ENCODE peak calls at places on chromosomes 13 and 19, in five cellular contexts. C is tibial nerve, X is A549, H is H1, E is transverse colon. P is an unnamed sample. For H3K4me1, the result is how much of the 10 kb centered on the place peaks cover.

GRCh38 chr13:68176486-68176885 is 946.4 kb upstream of the PCDH9 start:
- DNase-seq in C (no peak), H (no peak), E (no peak), X (no peak), P (no peak)

GRCh38 chr13:40439928-40440327 is 226.5 kb downstream of the FOXO1 start:
- DNase-seq in E (no peak), X (no peak), C (no peak), H (no peak), P (no peak)

GRCh38 chr19:6668696-6669095 is 1.3 kb downstream of the TNFSF14 start:
- DNase-seq in E (no peak), H (no peak), C (no peak), X (no peak), P (no peak)

GRCh38 chr19:36771275-36772231 is 1.1 kb downstream of the ZNF850 start:
- DNase-seq in E (peak), H (peak), X (no peak), C (no peak), P (peak)

GRCh38 chr13:97226788-97227627 is 4.9 kb downstream of the MBNL2 start:
- DNase-seq in H (no peak), E (peak), C (no peak), X (no peak), P (no peak)

GRCh38 chr19:50660083-50660366 is 10.8 kb downstream of the C19orf81 start:
- DNase-seq in C (no peak), E (no peak), H (no peak), X (no peak), P (no peak)

GRCh38 chr19:577439-578392 is 5.3 kb downstream of the BSG start:
- DNase-seq in H (no peak), E (no peak), C (no peak), X (no peak), P (no peak)

GRCh38 chr13:48068036-48068435 is 26.9 kb downstream of the MED4 start:
- DNase-seq in X (no peak), H (no peak), C (no peak), E (no peak), P (no peak)

GRCh38 chr13:83372786-83373185 is 509.5 kb downstream of the SLITRK1 start:
- DNase-seq in H (no peak), E (no peak), C (no peak), X (no peak), P (no peak)

GRCh38 chr13:78742659-78743058 is 83.7 kb upstream of the OBI1 start:
- DNase-seq in C (no peak), H (no peak), E (no peak), X (no peak), P (no peak)

GRCh38 chr19:8573316-8573715 is 3.9 kb downstream of the MYO1F start:
- DNase-seq in C (no peak), H (no peak), E (no peak), X (no peak), P (no peak)

GRCh38 chr19:53871448-53871847 is 3.8 kb downstream of the MYADM start:
- DNase-seq in X (no peak), H (no peak), E (no peak), C (no peak), P (no peak)

GRCh38 chr19:40026597-40026970 is 29.4 kb downstream of the ZNF780B start:
- DNase-seq in H (no peak), X (no peak), C (no peak), E (no peak), P (no peak)

GRCh38 chr19:48963371-48964204 is 1.5 kb upstream of the FTL start:
- DNase-seq in E (peak), X (peak), H (peak), C (peak), P (no peak)

GRCh38 chr13:49165798-49166752 is 54.1 kb upstream of the MLNR start:
- DNase-seq in H (no peak), X (no peak), E (no peak), C (no peak), P (no peak)

GRCh38 chr13:51559916-51560315 is 24.3 kb upstream of the WDFY2 start:
- DNase-seq in H (no peak), X (no peak), C (no peak), E (no peak), P (no peak)

GRCh38 chr19:46815833-46816627 is 27.6 kb upstream of the SLC1A5 start:
- DNase-seq in C (no peak), X (no peak), E (no peak), H (no peak), P (no peak)

GRCh38 chr19:31346660-31347059 is 2.6 kb downstream of the TSHZ3 start:
- DNase-seq in E (no peak), X (no peak), C (no peak), H (no peak), P (no peak)

GRCh38 chr13:108728370-108728769 is 99.0 kb downstream of the MYO16 start:
- DNase-seq in E (no peak), C (no peak), X (no peak), H (peak), P (no peak)

GRCh38 chr19:39083983-39084731 is at the start of gene ACP7:
- DNase-seq in C (no peak), H (no peak), X (no peak), E (no peak), P (no peak)

GRCh38 chr19:17105548-17105947 is 30.0 kb downstream of the MYO9B start:
- DNase-seq in H (no peak), X (no peak), E (no peak), C (no peak), P (no peak)

GRCh38 chr13:94121686-94122085 is 357.8 kb downstream of the DCT start:
- DNase-seq in H (no peak), C (no peak), X (no peak), E (no peak), P (no peak)

GRCh38 chr19:46624958-46625661 is at the start of gene PTGIR:
- DNase-seq in H (no peak), X (no peak), E (peak), C (peak), P (peak)

GRCh38 chr19:12937243-12938053 is 961 bp upstream of the CALR start:
- DNase-seq in H (no peak), X (no peak), C (peak), E (peak), P (peak)

GRCh38 chr19:679418-680286 is 3.5 kb downstream of the FSTL3 start:
- DNase-seq in X (peak), H (no peak), C (peak), E (peak), P (no peak)

GRCh38 chr13:20945952-20946383 is 43.4 kb upstream of the XPO4 start:
- DNase-seq in H (peak), E (peak), X (no peak), C (no peak), P (no peak)

GRCh38 chr19:13243971-13244370 is 93.8 kb downstream of the IER2 start:
- DNase-seq in E (no peak), X (no peak), C (no peak), H (no peak), P (no peak)

GRCh38 chr19:49691243-49692101 is 556 bp downstream of the CPT1C start:
- DNase-seq in H (no peak), X (no peak), E (no peak), C (no peak), P (no peak)

GRCh38 chr13:114049626-114050101 is 75.8 kb upstream of the C13orf46 start:
- DNase-seq in H (no peak), E (no peak), X (no peak), C (no peak), P (no peak)

GRCh38 chr13:97283888-97284287 is 61.8 kb downstream of the MBNL2 start:
- DNase-seq in C (no peak), X (no peak), H (no peak), E (no peak), P (no peak)

GRCh38 chr19:18421371-18421959 is 2.3 kb downstream of the SSBP4 start:
- DNase-seq in H (no peak), X (no peak), E (no peak), C (no peak), P (no peak)

GRCh38 chr19:18420931-18421330 is 1.7 kb downstream of the SSBP4 start:
- DNase-seq in X (no peak), E (no peak), H (no peak), C (no peak), P (no peak)

GRCh38 chr19:18424122-18424889 is 5.1 kb downstream of the SSBP4 start:
- DNase-seq in E (no peak), C (no peak), H (no peak), X (no peak), P (no peak)

GRCh38 chr19:18423258-18424020 is 4.2 kb downstream of the SSBP4 start:
- DNase-seq in E (no peak), H (no peak), X (no peak), C (no peak), P (no peak)

DNA sequence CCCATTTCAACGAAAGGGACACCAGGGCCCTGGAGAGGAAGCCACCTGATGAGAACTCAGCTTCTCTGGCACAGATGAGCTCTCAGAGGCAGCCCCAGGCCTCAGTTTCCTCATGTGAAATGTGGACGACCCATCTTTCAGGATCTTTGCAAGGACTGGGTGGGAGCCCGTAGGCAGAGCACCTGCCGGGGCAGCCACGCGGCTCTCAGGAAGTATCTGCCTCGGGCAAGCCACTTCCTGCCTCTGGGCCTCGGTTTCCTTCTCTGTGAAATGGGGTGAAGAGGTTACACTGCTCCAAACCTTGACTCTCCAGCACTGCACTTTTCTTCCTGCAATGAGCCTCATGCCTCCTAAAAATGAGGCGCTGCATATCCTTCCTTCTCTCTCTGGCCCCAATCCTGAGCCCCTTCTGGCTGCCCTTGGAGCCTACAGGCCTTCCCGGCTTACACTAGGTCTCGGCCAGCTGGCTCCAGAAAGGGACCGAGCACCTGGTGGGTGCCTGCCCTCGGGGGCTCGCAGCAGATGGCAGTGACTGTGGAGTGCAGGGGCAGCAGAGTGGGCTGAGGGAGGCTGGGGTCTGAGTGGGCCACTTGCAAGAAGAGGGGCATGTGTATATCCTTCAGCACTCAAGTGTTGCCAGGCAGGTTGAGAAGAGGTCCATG is 3.5 kb downstream of the SSBP4 start:
- DNase-seq in H (no peak), C (no peak), X (no peak), E (no peak), P (no peak)
- H3K4me1 ChIP-seq in H (under half), C (under half), X (under half), E (under half), P (half or more)

DNA sequence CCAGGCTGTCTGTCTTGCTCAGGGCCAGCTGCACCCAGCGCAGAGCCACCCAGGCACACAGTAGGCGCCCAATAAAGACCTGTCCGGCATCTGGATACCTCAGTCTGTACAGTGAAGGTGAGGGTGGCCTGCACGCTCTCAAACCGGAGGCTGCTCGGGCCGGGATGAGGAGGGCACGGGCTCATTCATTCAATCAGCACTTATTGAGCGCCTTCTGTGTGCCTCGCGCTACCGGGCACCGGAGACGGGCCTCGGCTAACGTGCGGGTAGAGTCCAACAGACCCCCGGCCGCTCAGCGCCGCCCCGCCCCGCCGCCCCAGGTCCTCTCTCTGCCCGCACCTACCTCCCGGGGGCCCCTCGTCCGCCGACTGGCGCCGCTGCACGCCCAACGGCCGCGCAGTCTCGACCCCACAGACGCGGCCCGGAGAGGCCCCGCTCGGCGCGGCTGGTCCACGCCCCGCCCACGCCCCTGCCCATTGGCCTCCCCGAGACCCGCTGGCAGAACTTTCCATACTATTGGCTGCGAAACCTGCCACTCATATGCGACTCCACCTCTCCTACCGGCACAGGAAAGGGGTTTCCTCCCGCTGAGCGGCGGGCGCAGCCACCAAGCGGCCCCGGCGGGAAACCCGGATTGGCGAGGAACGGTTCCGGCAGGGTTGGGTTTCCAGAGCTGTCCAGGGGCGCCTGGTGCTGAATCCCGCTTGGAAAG is at the start of gene SLC39A3:
- DNase-seq in X (peak), E (peak), H (peak), C (peak), P (peak)
- TF ChIP-seq POLR2A in X (peak), E (no peak), H (no peak), C (no peak), P (no peak)

DNA sequence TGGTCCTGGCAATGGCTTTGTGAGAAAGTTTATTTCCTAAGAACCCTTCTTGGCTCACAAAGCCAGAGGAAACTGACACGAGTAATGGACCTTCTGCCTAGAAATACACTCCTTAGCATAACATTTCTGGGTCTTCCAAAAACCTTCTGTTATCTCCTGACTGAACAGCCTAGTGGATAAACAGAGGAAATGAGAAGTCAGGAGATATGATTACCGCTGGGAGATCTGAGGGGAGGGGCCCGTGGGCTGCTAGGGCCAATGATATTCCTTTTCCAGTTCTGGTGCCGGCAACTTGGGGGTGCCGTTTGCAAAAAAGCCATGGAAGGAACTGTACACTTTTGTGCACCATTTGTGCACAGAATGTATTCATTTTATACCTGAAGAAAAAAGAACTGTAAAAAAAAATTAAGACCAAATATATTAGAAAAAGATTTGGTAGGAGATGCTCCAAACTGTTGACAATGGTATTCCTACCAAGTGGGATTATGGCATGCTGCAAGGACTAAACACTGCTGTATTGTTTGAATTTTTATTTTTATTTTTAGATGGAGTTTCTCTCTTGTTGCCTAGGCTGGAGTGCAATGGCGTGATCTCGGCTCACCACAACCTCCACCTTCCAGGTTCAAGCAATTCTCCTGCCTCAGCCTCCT is 4.7 kb upstream of the SPC24 start:
- DNase-seq in E (no peak), H (no peak), X (no peak), C (no peak), P (no peak)
- TF ChIP-seq EP300 in E (no peak), H (no peak), X (no peak), C (no peak), P (no peak)

GRCh38 chr13:44463759-44464158 is 90.1 kb downstream of the SERP2 start:
- DNase-seq in H (no peak), C (no peak), X (no peak), E (no peak), P (no peak)
- H3K4me1 ChIP-seq in H (under half), C (under half), X (under half), E (under half), P (under half)

GRCh38 chr19:55440411-55441105 is 2.5 kb downstream of the SHISA7 start:
- DNase-seq in E (no peak), C (no peak), X (no peak), H (no peak), P (no peak)
- TF ChIP-seq POLR2A in E (no peak), C (no peak), X (no peak), H (no peak), P (no peak)

DNA sequence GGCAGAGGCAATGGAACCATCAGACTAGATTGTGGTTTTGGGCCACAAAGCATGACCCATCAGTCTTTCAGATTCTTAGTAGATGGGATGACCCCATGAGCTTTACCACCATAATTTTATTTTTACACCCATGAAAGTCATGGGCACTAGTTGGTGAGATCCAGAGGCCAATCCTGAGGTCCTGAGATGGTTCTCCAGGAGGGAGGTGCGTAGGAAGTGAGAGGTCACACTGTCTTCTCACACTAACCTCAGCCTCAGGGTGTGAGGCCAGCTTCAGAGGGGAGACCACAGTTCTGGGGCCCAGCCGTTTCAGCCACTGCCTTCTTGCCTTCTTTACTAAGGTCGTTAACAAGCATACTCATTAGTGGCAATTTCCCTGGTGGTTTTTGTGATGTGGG is 106.4 kb downstream of the AKAP11 start:
- DNase-seq in E (no peak), X (no peak), C (no peak), H (no peak), P (no peak)
- TF ChIP-seq EP300 in E (no peak), X (no peak), C (no peak), H (no peak), P (no peak)

P was measured in esophagus muscularis mucosa.